ENCODE peak calls at places on chromosome X, in seven cellular contexts. I is neural progenitor cell, M is GM23248, Q is hepatocyte, O is PC-3, R is MM.1S, A is SK-N-SH. N is an unnamed sample.
A peak's percentile ranks its signal among the peaks of the same experiment; 100 is the strongest.

GRCh38 chrX:41670108-41670507 is 18.7 kb upstream of the GPR34 start:
- DNase-seq in Q (no peak), O (no peak), A (no peak), I (no peak), M (peak; percentile 19), R (no peak), N (no peak)

GRCh38 chrX:136055651-136056221 is 70.5 kb downstream of the SLC9A6 start:
- DNase-seq in Q (peak; percentile 14), O (peak; percentile 33), R (no peak), I (no peak), A (no peak), M (peak; percentile 86), N (no peak)

GRCh38 chrX:118928126-118928525 is 46.3 kb upstream of the LONRF3 start:
- DNase-seq in Q (no peak), A (no peak), O (peak; percentile 19), M (no peak), R (no peak), I (no peak), N (no peak)

GRCh38 chrX:124256981-124257380 is 75.5 kb upstream of the TEX13D start:
- DNase-seq in O (no peak), I (no peak), M (no peak), A (no peak), Q (no peak), R (no peak), N (no peak)

GRCh38 chrX:30141966-30142365 is 73.4 kb upstream of the MAGEB2 start:
- DNase-seq in O (peak; percentile 63), A (peak; percentile 37), M (peak; percentile 52), I (peak; percentile 71), R (peak; percentile 46), Q (peak; percentile 32), N (peak; percentile 27)

GRCh38 chrX:63426519-63426918 is 75.4 kb upstream of the SPIN4 start:
- DNase-seq in Q (no peak), A (no peak), R (no peak), I (no peak), O (no peak), M (no peak), N (no peak)

GRCh38 chrX:133414399-133415275 is 652 bp downstream of the GPC4 start:
- DNase-seq in O (peak; percentile 17), M (peak; percentile 45), Q (peak; percentile 31), A (peak; percentile 51), I (peak; percentile 64), R (peak; percentile 16), N (no peak)

GRCh38 chrX:13717697-13718483 is 16.5 kb downstream of the TRAPPC2 start:
- DNase-seq in M (peak; percentile 82), O (no peak), I (no peak), Q (no peak), A (no peak), R (no peak), N (no peak)

GRCh38 chrX:16662402-16662801 is 12.4 kb downstream of the S100G start:
- DNase-seq in A (no peak), M (no peak), R (no peak), O (peak; percentile 44), I (no peak), Q (no peak), N (no peak)
- H3K27ac ChIP-seq in A (no peak overlapping the region), M (no peak overlapping the region), R (no peak overlapping the region), O (peak overlapping the region; percentile 38), I (no peak overlapping the region), Q (peak overlapping the region; percentile 20), N (no peak overlapping the region)

GRCh38 chrX:17655232-17656034 is 81.9 kb upstream of the SCML1 start:
- DNase-seq in R (no peak), A (peak; percentile 53), O (no peak), M (peak; percentile 33), Q (peak; percentile 10), I (peak; percentile 52), N (no peak)

GRCh38 chrX:17656035-17656418 is 81.3 kb upstream of the SCML1 start:
- DNase-seq in O (no peak), I (peak; percentile 36), M (peak; percentile 17), R (no peak), A (peak; percentile 56), Q (peak; percentile 11), N (no peak)

GRCh38 chrX:17654116-17654515 is 83.2 kb upstream of the SCML1 start:
- DNase-seq in A (no peak), M (no peak), R (no peak), O (no peak), Q (no peak), I (no peak), N (no peak)

DNA sequence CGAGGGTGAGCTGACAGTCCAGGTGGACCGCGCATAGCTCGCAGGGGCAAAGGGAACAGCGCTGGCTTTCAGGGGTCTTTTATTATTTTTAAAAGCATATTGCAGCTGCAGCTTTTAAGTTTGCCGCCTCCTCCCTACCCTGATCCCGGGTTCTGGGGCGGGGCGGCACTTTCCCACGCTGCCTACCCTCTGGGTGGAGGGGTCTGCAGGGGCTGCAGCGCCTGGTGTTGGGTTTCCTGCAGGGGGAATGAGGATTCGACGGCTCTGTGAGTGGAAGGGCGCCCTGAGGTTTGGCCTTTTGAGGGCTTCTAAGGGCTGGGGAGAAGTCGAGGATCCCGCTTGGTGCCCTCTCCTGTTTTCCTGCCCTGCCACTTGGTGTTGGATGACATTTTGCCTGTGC is 80.7 kb upstream of the SCML1 start:
- DNase-seq in M (no peak), R (no peak), A (no peak), O (no peak), I (no peak), Q (no peak), N (no peak)
- H3K4me3 ChIP-seq in M (no peak overlapping the region), R (no peak overlapping the region), A (no peak overlapping the region), O (no peak overlapping the region), I (peak overlapping the region; percentile 56), Q (no peak overlapping the region), N (no peak overlapping the region)

GRCh38 chrX:3748052-3748559 is 34.7 kb upstream of the PRKX start:
- DNase-seq in R (no peak), M (no peak), A (no peak), Q (no peak), I (no peak), O (no peak), N (no peak)

GRCh38 chrX:3738489-3738888 is 25.0 kb upstream of the PRKX start:
- DNase-seq in R (no peak), O (no peak), A (no peak), I (no peak), Q (no peak), M (no peak), N (no peak)

GRCh38 chrX:3743821-3744439 is 30.5 kb upstream of the PRKX start:
- DNase-seq in O (no peak), A (no peak), M (no peak), R (no peak), Q (no peak), I (no peak), N (no peak)
- TF ChIP-seq EZH2phosphoT487 in O (no peak), A (no peak), M (no peak), R (no peak), Q (no peak), I (no peak), N (no peak)

DNA sequence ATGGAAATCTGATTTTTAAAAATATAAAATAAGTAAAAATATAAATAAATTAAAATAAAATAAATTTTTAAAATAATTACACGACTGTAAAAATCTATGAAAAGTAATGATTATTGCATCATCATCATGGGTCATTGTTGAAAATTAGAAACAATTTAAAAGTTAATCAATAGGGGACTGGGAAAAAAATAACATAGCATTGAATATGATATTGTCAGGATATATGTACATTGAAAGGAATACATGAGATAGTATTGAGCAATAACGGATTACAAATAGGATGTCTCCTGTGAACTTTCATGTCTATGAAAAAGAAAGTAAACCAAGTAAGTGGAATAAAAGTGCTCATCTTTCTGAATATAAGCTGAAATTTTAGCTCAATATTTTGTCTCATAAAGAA is 566.8 kb upstream of the HTR2C start:
- DNase-seq in I (no peak), R (no peak), Q (no peak), O (no peak), M (no peak), A (no peak), N (no peak)
- H3K27ac ChIP-seq in I (no peak overlapping the region), R (no peak overlapping the region), Q (no peak overlapping the region), O (no peak overlapping the region), M (no peak overlapping the region), A (no peak overlapping the region), N (no peak overlapping the region)

DNA sequence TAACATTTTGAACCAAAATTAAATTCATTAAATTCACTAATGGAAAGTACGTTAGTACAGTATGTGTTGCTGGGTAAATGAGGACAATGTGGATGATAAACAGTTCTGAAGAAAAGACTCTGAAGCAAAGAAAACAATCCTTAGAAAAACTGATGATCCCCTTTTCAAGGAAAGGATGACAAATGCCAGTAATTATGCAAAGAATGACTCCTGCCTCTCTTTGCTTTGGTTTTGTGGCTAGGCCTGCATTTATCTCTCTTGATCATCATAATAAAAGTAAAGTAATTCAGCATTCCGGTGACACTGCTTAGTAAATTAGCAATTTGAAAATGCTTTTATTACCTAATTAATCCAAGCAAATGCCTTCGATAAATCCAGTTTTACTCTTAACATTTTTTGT is 652.2 kb upstream of the DIPK2B start:
- DNase-seq in I (no peak), A (no peak), R (no peak), Q (no peak), M (peak; percentile 55), O (peak; percentile 54), N (no peak)
- H3K4me3 ChIP-seq in I (peak overlapping the region; percentile 85), A (no peak overlapping the region), R (no peak overlapping the region), Q (peak overlapping the region; percentile 72), M (no peak overlapping the region), O (peak overlapping the region; percentile 79), N (no peak overlapping the region)

GRCh38 chrX:150506020-150506419 is 62.4 kb upstream of the MTM1 start:
- DNase-seq in R (no peak), I (no peak), M (no peak), O (no peak), A (no peak), Q (no peak), N (no peak)
- TF ChIP-seq EZH2phosphoT487 in R (no peak), I (no peak), M (no peak), O (no peak), A (no peak), Q (no peak), N (no peak)

DNA sequence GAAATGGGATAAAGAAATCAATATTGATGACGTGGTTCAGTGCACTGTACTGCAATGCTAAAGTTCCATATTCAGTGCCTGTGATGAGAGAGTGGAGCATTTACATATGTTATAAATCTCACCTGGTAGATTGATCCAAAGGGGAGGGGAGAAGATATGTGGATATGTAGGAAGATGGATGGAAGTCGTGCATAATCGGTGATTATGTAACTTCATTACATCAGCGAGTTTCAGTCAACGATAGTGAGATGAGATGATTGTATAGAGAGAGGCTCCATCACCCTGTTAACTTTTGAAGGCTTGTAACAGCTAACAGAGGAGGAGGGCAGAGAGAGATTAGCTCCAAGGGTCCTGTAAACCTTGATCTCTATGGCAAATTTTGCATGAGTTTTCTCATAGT is 1.8 kb downstream of the IL1RAPL1 start:
- DNase-seq in R (no peak), M (no peak), Q (no peak), I (no peak), A (no peak), O (no peak), N (no peak)
- H3K27ac ChIP-seq in R (no peak overlapping the region), M (no peak overlapping the region), Q (no peak overlapping the region), I (no peak overlapping the region), A (no peak overlapping the region), O (no peak overlapping the region), N (no peak overlapping the region)